ENCODE peak calls at places on chromosomes 5 and 9, in five cellular contexts. S is lung, C is lower lobe of right lung, E is HepG2, A is fibroblast of lung. Z is an unnamed sample.

GRCh38 chr5:22391956-22392355 is 461.2 kb downstream of the CDH12 start:
- DNase-seq in S (no peak), C (no peak), E (no peak), A (no peak), Z (no peak)

GRCh38 chr9:127225747-127226646 is 38.6 kb upstream of the GARNL3 start:
- DNase-seq in E (no peak), C (no peak), S (no peak), A (no peak), Z (no peak)

GRCh38 chr9:116096853-116097252 is 56.7 kb upstream of the PAPPA start:
- DNase-seq in A (no peak), C (no peak), E (no peak), S (no peak), Z (no peak)

GRCh38 chr9:109297899-109298298 is 23.0 kb downstream of the EPB41L4B start:
- DNase-seq in A (peak; percentile 35), E (no peak), S (no peak), C (no peak), Z (peak; percentile 58)

GRCh38 chr9:88476491-88477271 is 58.3 kb upstream of the NXNL2 start:
- DNase-seq in S (no peak), E (no peak), A (peak; percentile 56), C (no peak), Z (no peak)

GRCh38 chr5:16809816-16810502 is 126.1 kb downstream of the MYO10 start:
- DNase-seq in E (peak; percentile 7), S (peak; percentile 35), A (peak; percentile 61), C (peak; percentile 55), Z (no peak)

GRCh38 chr9:11931109-11931508 is 762.1 kb upstream of the TYRP1 start:
- DNase-seq in A (peak; percentile 8), E (no peak), S (no peak), C (no peak), Z (no peak)

GRCh38 chr9:120940573-120940972 is 14.0 kb upstream of the TRAF1 start:
- DNase-seq in A (no peak), C (no peak), E (no peak), S (no peak), Z (no peak)

GRCh38 chr5:170691623-170692022 is 91.9 kb upstream of the GABRP start:
- DNase-seq in A (no peak), S (no peak), E (no peak), C (no peak), Z (no peak)

GRCh38 chr5:166377756-166378155 is 1913.7 kb upstream of the WWC1 start:
- DNase-seq in E (no peak), S (no peak), C (no peak), A (no peak), Z (no peak)

GRCh38 chr5:149383399-149383798 is 4.3 kb upstream of the IL17B start:
- DNase-seq in E (no peak), S (no peak), C (no peak), A (peak; percentile 49), Z (no peak)

GRCh38 chr5:56910123-56910951 is 941 bp downstream of the SETD9 start:
- DNase-seq in S (no peak), A (peak; percentile 52), C (peak; percentile 63), E (peak; percentile 61), Z (no peak)

GRCh38 chr5:111384220-111384619 is 128.1 kb downstream of the STARD4 start:
- DNase-seq in S (no peak), A (peak; percentile 6), C (no peak), E (no peak), Z (no peak)

GRCh38 chr9:35954942-35955546 is 2.9 kb downstream of the OR2S2 start:
- DNase-seq in E (peak; percentile 56), S (peak; percentile 65), C (no peak), A (peak; percentile 91), Z (peak; percentile 30)

GRCh38 chr5:113061851-113062631 is 85.4 kb downstream of the DCP2 start:
- DNase-seq in E (no peak), C (no peak), S (no peak), A (peak; percentile 64), Z (no peak)

GRCh38 chr5:6606884-6607558 is 25.8 kb downstream of the NSUN2 start:
- DNase-seq in E (no peak), S (no peak), C (no peak), A (no peak), Z (no peak)

GRCh38 chr5:41636605-41637004 is 126.2 kb upstream of the PLCXD3 start:
- DNase-seq in C (no peak), S (no peak), E (peak; percentile 54), A (peak; percentile 12), Z (no peak)

GRCh38 chr9:23220957-23221356 is 605.1 kb downstream of the ELAVL2 start:
- DNase-seq in E (no peak), S (no peak), A (no peak), C (no peak), Z (no peak)

GRCh38 chr5:15601274-15601673 is 101.3 kb downstream of the FBXL7 start:
- DNase-seq in C (no peak), S (no peak), E (no peak), A (peak; percentile 23), Z (no peak)

GRCh38 chr5:85049020-85049419 is 664.3 kb upstream of the EDIL3 start:
- DNase-seq in S (no peak), C (no peak), A (peak; percentile 75), E (peak; percentile 4), Z (peak; percentile 19)

GRCh38 chr9:106820866-106821265 is 42.1 kb upstream of the ZNF462 start:
- DNase-seq in C (no peak), A (no peak), S (no peak), E (no peak), Z (no peak)

GRCh38 chr5:95759634-95760033 is 28.5 kb downstream of the RHOBTB3 start:
- DNase-seq in S (no peak), A (peak; percentile 44), C (no peak), E (peak; percentile 95), Z (no peak)

GRCh38 chr5:102762828-102763227 is 7.7 kb downstream of the PAM start:
- DNase-seq in E (no peak), S (no peak), C (no peak), A (no peak), Z (no peak)

GRCh38 chr5:71576241-71576640 is 10.9 kb upstream of the MCCC2 start:
- DNase-seq in C (no peak), E (no peak), S (no peak), A (no peak), Z (no peak)

GRCh38 chr9:91896513-91897121 is 53.4 kb downstream of the ROR2 start:
- DNase-seq in S (no peak), A (peak; percentile 69), E (no peak), C (no peak), Z (peak; percentile 77)

GRCh38 chr9:20790721-20791120 is 106.7 kb downstream of the FOCAD start:
- DNase-seq in A (no peak), E (no peak), S (no peak), C (no peak), Z (no peak)

GRCh38 chr9:119955276-119955675 is 586.0 kb upstream of the BRINP1 start:
- DNase-seq in C (no peak), E (no peak), S (no peak), A (no peak), Z (no peak)

GRCh38 chr5:139287890-139288635 is 5.5 kb upstream of the MATR3 start:
- DNase-seq in E (no peak), S (no peak), A (peak; percentile 31), C (no peak), Z (no peak)

GRCh38 chr5:71011194-71011792 is 13.8 kb downstream of the NAIP start:
- DNase-seq in S (no peak), C (no peak), A (no peak), E (peak; percentile 36), Z (no peak)

GRCh38 chr9:100350188-100350587 is 2.6 kb downstream of the TEX10 start:
- DNase-seq in A (no peak), S (no peak), E (no peak), C (no peak), Z (no peak)
- H3K4me3 ChIP-seq in A (peak overlapping the region; percentile 7), S (no peak overlapping the region), E (peak overlapping the region; percentile 86), C (no peak overlapping the region), Z (no peak overlapping the region)

GRCh38 chr5:91441082-91441481 is 58.0 kb upstream of the ARRDC3 start:
- DNase-seq in S (no peak), C (no peak), A (no peak), E (no peak), Z (no peak)

GRCh38 chr5:91443028-91443427 is 59.9 kb upstream of the ARRDC3 start:
- DNase-seq in C (no peak), A (peak; percentile 72), E (no peak), S (no peak), Z (peak; percentile 2)

GRCh38 chr5:91436241-91436640 is 53.1 kb upstream of the ARRDC3 start:
- DNase-seq in S (no peak), C (no peak), E (no peak), A (no peak), Z (no peak)

GRCh38 chr5:91434348-91434747 is 51.2 kb upstream of the ARRDC3 start:
- DNase-seq in A (no peak), C (no peak), E (no peak), S (no peak), Z (no peak)

DNA sequence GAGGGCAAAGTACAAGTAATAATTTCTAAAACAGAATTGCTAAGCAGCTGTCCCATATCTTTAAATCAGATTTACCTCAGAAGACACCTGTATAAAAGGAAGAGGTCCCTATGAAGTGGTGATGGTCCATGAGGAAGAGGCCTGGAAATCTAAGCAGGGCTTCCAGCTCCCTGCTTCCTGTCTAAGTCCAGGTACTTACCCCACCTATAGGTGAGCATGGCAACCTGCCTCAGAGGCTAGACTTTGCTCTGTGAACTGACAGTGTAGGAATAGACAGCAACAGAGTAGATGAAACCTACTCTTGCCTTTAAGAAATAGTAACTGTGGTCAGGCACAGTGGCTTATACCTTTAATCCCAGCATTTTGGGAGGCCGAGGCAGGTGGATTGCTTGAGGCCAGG is 55.8 kb upstream of the ARRDC3 start:
- DNase-seq in E (peak; percentile 4), A (no peak), C (no peak), S (no peak), Z (no peak)
- TF ChIP-seq CTCF in E (no peak), A (no peak), C (no peak), S (no peak), Z (no peak)

GRCh38 chr5:96838483-96839395 is 31.0 kb upstream of the ERAP1 start:
- DNase-seq in S (no peak), C (no peak), A (no peak), E (no peak), Z (no peak)

GRCh38 chr5:96835727-96836126 is 28.0 kb upstream of the ERAP1 start:
- DNase-seq in E (no peak), C (no peak), S (no peak), A (no peak), Z (no peak)

GRCh38 chr5:96836817-96837216 is 29.1 kb upstream of the ERAP1 start:
- DNase-seq in S (no peak), A (no peak), C (no peak), E (no peak), Z (no peak)

GRCh38 chr5:96834016-96834415 is 26.3 kb upstream of the ERAP1 start:
- DNase-seq in E (no peak), A (no peak), S (no peak), C (no peak), Z (no peak)

DNA sequence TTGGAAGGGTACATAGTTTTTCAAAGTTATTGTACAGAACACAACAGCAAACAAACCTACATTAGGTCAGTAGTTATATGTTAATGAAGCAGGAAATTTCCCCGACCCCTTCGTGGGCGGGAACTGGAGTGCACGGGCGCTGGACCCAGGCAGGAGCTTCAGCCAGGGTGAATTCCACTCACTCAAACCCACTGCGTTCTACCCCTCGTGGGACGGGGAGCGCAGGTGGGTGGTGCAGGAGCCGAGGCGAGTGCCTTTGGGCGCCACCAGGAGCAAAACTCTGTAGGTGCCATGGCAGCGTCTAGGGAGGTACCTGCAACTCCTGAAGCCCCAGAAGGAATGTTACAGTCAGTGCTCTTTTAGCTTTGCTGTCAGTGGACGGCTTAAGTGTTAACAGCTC is 29.6 kb upstream of the ERAP1 start:
- DNase-seq in C (no peak), E (no peak), A (no peak), S (no peak), Z (no peak)
- H3K4me3 ChIP-seq in C (no peak overlapping the region), E (no peak overlapping the region), A (no peak overlapping the region), S (no peak overlapping the region), Z (no peak overlapping the region)

GRCh38 chr9:134558124-134558805 is 83.3 kb upstream of the COL5A1 start:
- DNase-seq in C (peak; percentile 16), A (no peak), E (no peak), S (no peak), Z (no peak)
- TF ChIP-seq CTCF in C (no peak), A (no peak), E (no peak), S (no peak), Z (no peak)